ENCODE peak calls at places on chromosomes 3 and 15, in ten cellular contexts. One of them, this sample, is unnamed. For H3K4me1, the result is how much of the 10 kb centered on the place peaks cover.

GRCh38 chr3:31377045-31377642 is 155.6 kb upstream of the STT3B start:
- DNase-seq in stomach: peak
- DNase-seq in transverse colon: no peak
- DNase-seq in cardiac muscle cell: peak
- DNase-seq in hepatocyte: peak
- DNase-seq in uterus: no peak
- DNase-seq in mucosa of descending colon: no peak
- DNase-seq in HCT116: peak
- DNase-seq in IMR-90: peak
- DNase-seq in SK-N-SH: no peak
- DNase-seq in this sample: peak

GRCh38 chr3:185930393-185931107 is 7.3 kb downstream of the TRA2B start:
- DNase-seq in uterus: no peak
- DNase-seq in SK-N-SH: no peak
- DNase-seq in IMR-90: peak
- DNase-seq in hepatocyte: no peak
- DNase-seq in stomach: no peak
- DNase-seq in transverse colon: no peak
- DNase-seq in mucosa of descending colon: no peak
- DNase-seq in cardiac muscle cell: no peak
- DNase-seq in HCT116: no peak
- DNase-seq in this sample: no peak

GRCh38 chr3:113132571-113132996 is 78.8 kb upstream of the BOC start:
- DNase-seq in stomach: no peak
- DNase-seq in transverse colon: no peak
- DNase-seq in cardiac muscle cell: peak
- DNase-seq in IMR-90: peak
- DNase-seq in mucosa of descending colon: no peak
- DNase-seq in HCT116: no peak
- DNase-seq in SK-N-SH: no peak
- DNase-seq in hepatocyte: no peak
- DNase-seq in uterus: no peak
- DNase-seq in this sample: no peak

GRCh38 chr15:100809587-100809986 is 70.0 kb upstream of the ALDH1A3 start:
- DNase-seq in SK-N-SH: no peak
- DNase-seq in cardiac muscle cell: no peak
- DNase-seq in stomach: no peak
- DNase-seq in hepatocyte: no peak
- DNase-seq in HCT116: no peak
- DNase-seq in IMR-90: peak
- DNase-seq in transverse colon: no peak
- DNase-seq in mucosa of descending colon: no peak
- DNase-seq in uterus: no peak
- DNase-seq in this sample: no peak

GRCh38 chr3:157179365-157179803 is 19.4 kb upstream of the CCNL1 start:
- DNase-seq in uterus: no peak
- DNase-seq in IMR-90: no peak
- DNase-seq in mucosa of descending colon: no peak
- DNase-seq in HCT116: no peak
- DNase-seq in stomach: no peak
- DNase-seq in transverse colon: no peak
- DNase-seq in cardiac muscle cell: no peak
- DNase-seq in SK-N-SH: no peak
- DNase-seq in hepatocyte: no peak
- DNase-seq in this sample: no peak

GRCh38 chr15:34366271-34367043 is 539 bp downstream of the LPCAT4 start:
- DNase-seq in transverse colon: peak
- DNase-seq in stomach: peak
- DNase-seq in SK-N-SH: peak
- DNase-seq in IMR-90: peak
- DNase-seq in mucosa of descending colon: peak
- DNase-seq in cardiac muscle cell: peak
- DNase-seq in hepatocyte: peak
- DNase-seq in uterus: peak
- DNase-seq in HCT116: no peak
- DNase-seq in this sample: peak

GRCh38 chr3:183114779-183115178 is 15.5 kb upstream of the MCCC1 start:
- DNase-seq in hepatocyte: no peak
- DNase-seq in HCT116: no peak
- DNase-seq in SK-N-SH: peak
- DNase-seq in stomach: no peak
- DNase-seq in transverse colon: no peak
- DNase-seq in uterus: no peak
- DNase-seq in IMR-90: no peak
- DNase-seq in cardiac muscle cell: no peak
- DNase-seq in mucosa of descending colon: no peak
- DNase-seq in this sample: no peak

GRCh38 chr15:79168922-79169322 is 78.3 kb upstream of the RASGRF1 start:
- DNase-seq in HCT116: peak
- DNase-seq in cardiac muscle cell: peak
- DNase-seq in IMR-90: no peak
- DNase-seq in uterus: no peak
- DNase-seq in SK-N-SH: no peak
- DNase-seq in stomach: no peak
- DNase-seq in transverse colon: no peak
- DNase-seq in hepatocyte: peak
- DNase-seq in mucosa of descending colon: no peak
- DNase-seq in this sample: no peak

GRCh38 chr3:53080612-53081205 is 34.8 kb upstream of the SFMBT1 start:
- DNase-seq in transverse colon: no peak
- DNase-seq in stomach: no peak
- DNase-seq in cardiac muscle cell: no peak
- DNase-seq in IMR-90: no peak
- DNase-seq in hepatocyte: no peak
- DNase-seq in HCT116: no peak
- DNase-seq in uterus: peak
- DNase-seq in mucosa of descending colon: no peak
- DNase-seq in SK-N-SH: no peak
- DNase-seq in this sample: no peak

GRCh38 chr3:74127261-74127660 is 487.2 kb downstream of the CNTN3 start:
- DNase-seq in IMR-90: no peak
- DNase-seq in transverse colon: no peak
- DNase-seq in SK-N-SH: no peak
- DNase-seq in cardiac muscle cell: no peak
- DNase-seq in uterus: no peak
- DNase-seq in HCT116: no peak
- DNase-seq in hepatocyte: no peak
- DNase-seq in stomach: no peak
- DNase-seq in mucosa of descending colon: no peak
- DNase-seq in this sample: no peak

GRCh38 chr15:60392601-60392985 is 5.2 kb downstream of the ANXA2 start:
- DNase-seq in HCT116: peak
- DNase-seq in cardiac muscle cell: peak
- DNase-seq in stomach: no peak
- DNase-seq in IMR-90: peak
- DNase-seq in mucosa of descending colon: no peak
- DNase-seq in transverse colon: peak
- DNase-seq in hepatocyte: peak
- DNase-seq in uterus: no peak
- DNase-seq in SK-N-SH: no peak
- DNase-seq in this sample: no peak

GRCh38 chr3:126375835-126376331 is 18.7 kb upstream of the KLF15 start:
- DNase-seq in mucosa of descending colon: no peak
- DNase-seq in cardiac muscle cell: no peak
- DNase-seq in hepatocyte: no peak
- DNase-seq in HCT116: no peak
- DNase-seq in SK-N-SH: no peak
- DNase-seq in uterus: no peak
- DNase-seq in transverse colon: no peak
- DNase-seq in stomach: no peak
- DNase-seq in IMR-90: no peak
- DNase-seq in this sample: no peak

GRCh38 chr3:171234298-171235020 is 207.9 kb upstream of the SLC2A2 start:
- DNase-seq in mucosa of descending colon: no peak
- DNase-seq in stomach: no peak
- DNase-seq in cardiac muscle cell: no peak
- DNase-seq in transverse colon: no peak
- DNase-seq in hepatocyte: no peak
- DNase-seq in HCT116: no peak
- DNase-seq in uterus: no peak
- DNase-seq in SK-N-SH: no peak
- DNase-seq in IMR-90: no peak
- DNase-seq in this sample: no peak

GRCh38 chr3:156321934-156322333 is 201.6 kb downstream of the KCNAB1 start:
- DNase-seq in hepatocyte: no peak
- DNase-seq in IMR-90: no peak
- DNase-seq in stomach: no peak
- DNase-seq in mucosa of descending colon: no peak
- DNase-seq in cardiac muscle cell: no peak
- DNase-seq in transverse colon: no peak
- DNase-seq in SK-N-SH: no peak
- DNase-seq in uterus: no peak
- DNase-seq in HCT116: no peak
- DNase-seq in this sample: no peak

GRCh38 chr3:44648564-44649229 is at the start of gene ZNF35:
- DNase-seq in mucosa of descending colon: peak
- DNase-seq in uterus: peak
- DNase-seq in HCT116: peak
- DNase-seq in IMR-90: peak
- DNase-seq in SK-N-SH: peak
- DNase-seq in cardiac muscle cell: peak
- DNase-seq in transverse colon: peak
- DNase-seq in hepatocyte: peak
- DNase-seq in stomach: peak
- DNase-seq in this sample: peak

GRCh38 chr3:380801-381200 is 184.2 kb downstream of the CHL1 start:
- DNase-seq in hepatocyte: no peak
- DNase-seq in mucosa of descending colon: no peak
- DNase-seq in stomach: no peak
- DNase-seq in SK-N-SH: no peak
- DNase-seq in uterus: no peak
- DNase-seq in cardiac muscle cell: no peak
- DNase-seq in HCT116: no peak
- DNase-seq in IMR-90: no peak
- DNase-seq in transverse colon: no peak
- DNase-seq in this sample: no peak

GRCh38 chr3:374459-374858 is 177.9 kb downstream of the CHL1 start:
- DNase-seq in cardiac muscle cell: no peak
- DNase-seq in transverse colon: no peak
- DNase-seq in hepatocyte: no peak
- DNase-seq in HCT116: no peak
- DNase-seq in uterus: no peak
- DNase-seq in IMR-90: no peak
- DNase-seq in SK-N-SH: no peak
- DNase-seq in mucosa of descending colon: no peak
- DNase-seq in stomach: no peak
- DNase-seq in this sample: no peak

GRCh38 chr3:373193-373784 is 176.7 kb downstream of the CHL1 start:
- DNase-seq in SK-N-SH: no peak
- DNase-seq in transverse colon: no peak
- DNase-seq in IMR-90: no peak
- DNase-seq in stomach: no peak
- DNase-seq in cardiac muscle cell: no peak
- DNase-seq in mucosa of descending colon: no peak
- DNase-seq in uterus: no peak
- DNase-seq in hepatocyte: no peak
- DNase-seq in HCT116: no peak
- DNase-seq in this sample: no peak

GRCh38 chr3:377158-377561 is 180.6 kb downstream of the CHL1 start:
- DNase-seq in uterus: no peak
- DNase-seq in IMR-90: peak
- DNase-seq in stomach: no peak
- DNase-seq in cardiac muscle cell: peak
- DNase-seq in mucosa of descending colon: no peak
- DNase-seq in hepatocyte: peak
- DNase-seq in SK-N-SH: peak
- DNase-seq in HCT116: no peak
- DNase-seq in transverse colon: no peak
- DNase-seq in this sample: no peak
- TF ChIP-seq CTCF in uterus: peak
- TF ChIP-seq CTCF in IMR-90: peak
- TF ChIP-seq CTCF in stomach: peak
- TF ChIP-seq CTCF in cardiac muscle cell: peak
- TF ChIP-seq CTCF in mucosa of descending colon: no peak
- TF ChIP-seq CTCF in hepatocyte: peak
- TF ChIP-seq CTCF in SK-N-SH: peak
- TF ChIP-seq CTCF in HCT116: no peak
- TF ChIP-seq CTCF in transverse colon: peak
- TF ChIP-seq CTCF in this sample: no peak

GRCh38 chr3:159859836-159860235 is 128.8 kb upstream of the IL12A start:
- DNase-seq in stomach: no peak
- DNase-seq in hepatocyte: no peak
- DNase-seq in transverse colon: no peak
- DNase-seq in IMR-90: no peak
- DNase-seq in SK-N-SH: no peak
- DNase-seq in cardiac muscle cell: no peak
- DNase-seq in HCT116: no peak
- DNase-seq in mucosa of descending colon: no peak
- DNase-seq in uterus: no peak
- DNase-seq in this sample: no peak
- H3K4me1 ChIP-seq in stomach: under half
- H3K4me1 ChIP-seq in hepatocyte: under half
- H3K4me1 ChIP-seq in transverse colon: under half
- H3K4me1 ChIP-seq in IMR-90: under half
- H3K4me1 ChIP-seq in SK-N-SH: half or more
- H3K4me1 ChIP-seq in cardiac muscle cell: half or more
- H3K4me1 ChIP-seq in HCT116: under half
- H3K4me1 ChIP-seq in mucosa of descending colon: under half
- H3K4me1 ChIP-seq in uterus: under half
- H3K4me1 ChIP-seq in this sample: under half

GRCh38 chr15:74172751-74173544 is 562 bp upstream of the ISLR start:
- DNase-seq in stomach: peak
- DNase-seq in hepatocyte: peak
- DNase-seq in HCT116: no peak
- DNase-seq in cardiac muscle cell: peak
- DNase-seq in IMR-90: peak
- DNase-seq in SK-N-SH: peak
- DNase-seq in transverse colon: peak
- DNase-seq in mucosa of descending colon: peak
- DNase-seq in uterus: peak
- DNase-seq in this sample: no peak
- H3K4me3 ChIP-seq in stomach: peak
- H3K4me3 ChIP-seq in hepatocyte: no peak
- H3K4me3 ChIP-seq in HCT116: no peak
- H3K4me3 ChIP-seq in cardiac muscle cell: no peak
- H3K4me3 ChIP-seq in IMR-90: no peak
- H3K4me3 ChIP-seq in SK-N-SH: no peak
- H3K4me3 ChIP-seq in transverse colon: peak
- H3K4me3 ChIP-seq in mucosa of descending colon: no peak
- H3K4me3 ChIP-seq in uterus: peak
- H3K4me3 ChIP-seq in this sample: no peak

GRCh38 chr3:189192725-189193124 is 21.0 kb downstream of the TPRG1 start:
- DNase-seq in SK-N-SH: no peak
- DNase-seq in stomach: no peak
- DNase-seq in uterus: no peak
- DNase-seq in mucosa of descending colon: no peak
- DNase-seq in HCT116: no peak
- DNase-seq in transverse colon: no peak
- DNase-seq in cardiac muscle cell: no peak
- DNase-seq in IMR-90: no peak
- DNase-seq in hepatocyte: no peak
- DNase-seq in this sample: no peak

DNA sequence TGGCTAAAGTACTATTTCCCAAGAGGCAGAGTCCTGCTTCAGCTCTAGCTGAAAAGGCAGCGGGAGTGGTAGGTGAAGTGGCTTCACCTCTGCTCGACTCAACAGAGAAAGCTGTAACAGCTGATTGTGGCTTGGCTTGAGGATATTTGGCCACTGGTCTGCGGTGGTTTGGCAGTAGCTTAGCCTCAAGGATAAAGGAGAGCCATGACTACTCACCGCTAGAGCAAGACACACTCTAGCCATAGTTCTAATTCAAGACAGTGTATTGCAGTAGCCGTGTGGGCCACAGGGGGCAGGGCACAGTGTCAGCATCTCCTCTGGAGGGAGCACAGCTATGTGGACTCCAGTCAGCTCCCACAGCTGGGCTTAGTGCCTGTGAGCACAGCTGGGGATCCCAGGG is 23.5 kb downstream of the TPRG1 start:
- DNase-seq in mucosa of descending colon: no peak
- DNase-seq in cardiac muscle cell: peak
- DNase-seq in hepatocyte: no peak
- DNase-seq in IMR-90: no peak
- DNase-seq in HCT116: no peak
- DNase-seq in stomach: no peak
- DNase-seq in SK-N-SH: no peak
- DNase-seq in uterus: no peak
- DNase-seq in transverse colon: no peak
- DNase-seq in this sample: peak
- TF ChIP-seq CTCF in mucosa of descending colon: no peak
- TF ChIP-seq CTCF in cardiac muscle cell: peak
- TF ChIP-seq CTCF in hepatocyte: no peak
- TF ChIP-seq CTCF in IMR-90: no peak
- TF ChIP-seq CTCF in HCT116: peak
- TF ChIP-seq CTCF in stomach: no peak
- TF ChIP-seq CTCF in SK-N-SH: peak
- TF ChIP-seq CTCF in uterus: no peak
- TF ChIP-seq CTCF in transverse colon: peak
- TF ChIP-seq CTCF in this sample: no peak

This sample was measured in lung.